ENCODE peak calls at places on chromosomes 5 and 9, in five cellular contexts. F, X, G, B and R are unnamed samples.

GRCh38 chr9:130745210-130745800 is 51.7 kb downstream of the EXOSC2 start:
- DNase-seq in F (no peak), X (no peak), G (no peak), B (no peak), R (no peak)

GRCh38 chr9:108468364-108468763 is 387.4 kb downstream of the ACTL7B start:
- DNase-seq in F (peak), X (no peak), G (peak), B (no peak), R (no peak)

GRCh38 chr5:92119110-92119509 is 736.0 kb upstream of the ARRDC3 start:
- DNase-seq in F (no peak), X (no peak), G (no peak), B (no peak), R (no peak)

GRCh38 chr5:1728846-1729245 is 70.8 kb downstream of the MRPL36 start:
- DNase-seq in F (no peak), X (no peak), G (no peak), B (no peak), R (no peak)

GRCh38 chr5:54534306-54534705 is 16.7 kb downstream of the SNX18 start:
- DNase-seq in F (no peak), X (no peak), G (no peak), B (no peak), R (no peak)

GRCh38 chr5:59042201-59042600 is 459.3 kb downstream of the RAB3C start:
- DNase-seq in F (peak), X (no peak), G (peak), B (no peak), R (no peak)

GRCh38 chr9:98410185-98410697 is 154.8 kb upstream of the TBC1D2 start:
- DNase-seq in F (peak), X (no peak), G (peak), B (no peak), R (peak)

GRCh38 chr5:64126202-64126601 is 39.4 kb upstream of the RNF180 start:
- DNase-seq in F (no peak), X (no peak), G (no peak), B (no peak), R (no peak)

GRCh38 chr5:96133337-96134094 is 171.9 kb upstream of the ELL2 start:
- DNase-seq in F (no peak), X (no peak), G (no peak), B (no peak), R (no peak)

GRCh38 chr5:80481019-80481893 is 6.6 kb upstream of the FAM151B start:
- DNase-seq in F (peak), X (no peak), G (peak), B (no peak), R (peak)

GRCh38 chr5:16550316-16550952 is 66.4 kb downstream of the RETREG1 start:
- DNase-seq in F (peak), X (no peak), G (peak), B (no peak), R (no peak)

GRCh38 chr9:75889577-75889976 is 896 bp upstream of the PCSK5 start:
- DNase-seq in F (no peak), X (no peak), G (no peak), B (no peak), R (no peak)

GRCh38 chr5:55997742-55998351 is 3.1 kb upstream of the IL6ST start:
- DNase-seq in F (no peak), X (no peak), G (peak), B (no peak), R (no peak)

GRCh38 chr9:9102295-9102694 is 1302.7 kb upstream of the DMAC1 start:
- DNase-seq in F (no peak), X (no peak), G (no peak), B (no peak), R (no peak)

GRCh38 chr9:127955294-127956015 is 17.8 kb upstream of the DPM2 start:
- DNase-seq in F (no peak), X (peak), G (peak), B (peak), R (peak)

GRCh38 chr5:168844566-168845296 is 265.6 kb upstream of the PANK3 start:
- DNase-seq in F (no peak), X (no peak), G (no peak), B (no peak), R (no peak)

GRCh38 chr5:140181525-140181924 is 6.5 kb downstream of the CYSTM1 start:
- DNase-seq in F (no peak), X (no peak), G (no peak), B (no peak), R (no peak)

GRCh38 chr5:169988947-169989346 is 8.7 kb upstream of the INSYN2B start:
- DNase-seq in F (peak), X (no peak), G (no peak), B (no peak), R (no peak)

GRCh38 chr9:133513214-133514088 is 11.3 kb downstream of the MYMK start:
- DNase-seq in F (peak), X (no peak), G (no peak), B (no peak), R (no peak)

GRCh38 chr5:170216262-170216864 is 16.4 kb upstream of the C5orf58 start:
- DNase-seq in F (peak), X (no peak), G (peak), B (no peak), R (peak)

GRCh38 chr5:160260881-160261815 is 31.8 kb downstream of the FABP6 start:
- DNase-seq in F (peak), X (no peak), G (peak), B (no peak), R (no peak)

GRCh38 chr9:88694625-88695024 is 159.6 kb downstream of the NXNL2 start:
- DNase-seq in F (peak), X (no peak), G (peak), B (no peak), R (peak)